ENCODE peak calls at places on chromosomes 16 and 17, in eight cellular contexts. B, L, Q, A, W, D, M and I are unnamed samples.
A peak's percentile ranks its signal among the peaks of the same experiment; 100 is the strongest.

GRCh38 chr16:76222853-76223252 is 54.3 kb upstream of the CNTNAP4 start:
- DNase-seq in L (no peak), B (no peak), M (no peak), Q (no peak), D (no peak), A (no peak), W (no peak), I (no peak)

GRCh38 chr16:50198802-50199410 is 45.8 kb downstream of the TENT4B start:
- DNase-seq in A (no peak), Q (no peak), B (no peak), L (no peak), M (peak; percentile 60), W (no peak), D (no peak), I (no peak)

GRCh38 chr17:66357037-66357436 is 54.6 kb downstream of the PRKCA start:
- DNase-seq in Q (no peak), L (no peak), A (no peak), M (no peak), W (no peak), B (no peak), D (no peak), I (no peak)

GRCh38 chr16:75075688-75076268 is 40.8 kb downstream of the LDHD start:
- DNase-seq in Q (no peak), B (no peak), A (no peak), L (no peak), D (no peak), W (no peak), M (no peak), I (no peak)

GRCh38 chr17:45302649-45303173 is 14.1 kb downstream of the MAP3K14 start:
- DNase-seq in L (no peak), B (no peak), D (no peak), W (no peak), Q (no peak), A (peak; percentile 60), M (no peak), I (peak; percentile 71)

GRCh38 chr17:78965369-78965982 is 14.2 kb downstream of the LGALS3BP start:
- DNase-seq in A (no peak), L (no peak), M (peak; percentile 44), W (no peak), B (no peak), D (no peak), Q (no peak), I (no peak)

GRCh38 chr17:28571255-28572122 is at the start of gene PIGS:
- DNase-seq in W (peak; percentile 97), Q (peak; percentile 97), A (peak; percentile 97), B (peak; percentile 100), L (peak; percentile 98), M (peak; percentile 87), D (peak; percentile 95), I (peak; percentile 95)

GRCh38 chr16:86088816-86089215 is 189.9 kb downstream of the IRF8 start:
- DNase-seq in W (no peak), B (no peak), D (no peak), Q (no peak), L (peak; percentile 41), M (no peak), A (no peak), I (no peak)

GRCh38 chr17:34579979-34580684 is 750 bp downstream of the TMEM132E start:
- DNase-seq in W (peak; percentile 23), M (no peak), L (no peak), A (no peak), B (peak; percentile 43), Q (peak; percentile 55), D (peak; percentile 22), I (no peak)

GRCh38 chr16:17776465-17776864 is 305.7 kb upstream of the XYLT1 start:
- DNase-seq in W (no peak), D (no peak), B (no peak), L (no peak), Q (no peak), M (no peak), A (no peak), I (no peak)

GRCh38 chr17:70172921-70173320 is 3.6 kb downstream of the KCNJ2 start:
- DNase-seq in W (no peak), Q (no peak), L (no peak), B (no peak), D (no peak), M (no peak), A (no peak), I (no peak)

GRCh38 chr17:65193305-65194293 is 56.4 kb downstream of the RGS9 start:
- DNase-seq in L (no peak), Q (no peak), A (no peak), W (no peak), M (no peak), B (no peak), D (no peak), I (no peak)

GRCh38 chr17:62194401-62194800 is 129.3 kb upstream of the MED13 start:
- DNase-seq in A (no peak), Q (no peak), L (no peak), M (no peak), B (no peak), W (no peak), D (no peak), I (no peak)

DNA sequence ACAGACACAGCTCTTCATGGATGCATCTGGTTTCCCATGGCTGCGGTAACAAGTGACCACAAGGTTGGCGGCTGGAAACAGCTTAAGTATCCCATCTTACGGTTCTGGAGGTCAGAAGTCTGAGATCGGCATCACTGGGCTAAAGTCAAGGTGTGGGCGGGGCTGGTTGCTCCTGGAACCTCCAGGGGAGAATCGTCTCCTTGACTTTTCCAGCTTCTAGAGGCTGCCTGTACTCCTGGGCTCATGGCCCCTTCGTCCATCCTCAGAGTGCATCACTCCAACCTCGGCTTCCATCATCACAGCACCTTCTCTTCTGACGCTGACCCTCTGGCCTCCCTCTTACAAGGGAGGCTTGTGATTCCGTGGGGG is 12.9 kb upstream of the CRISPLD2 start:
- DNase-seq in B (no peak), A (no peak), M (no peak), Q (no peak), L (no peak), W (no peak), D (no peak), I (no peak)
- TF ChIP-seq POLR2A in B (no peak), A (no peak), M (no peak), Q (no peak), L (no peak), W (no peak), D (no peak), I (no peak)

GRCh38 chr17:50905460-50905803 is 39.3 kb upstream of the TOB1 start:
- DNase-seq in B (no peak), W (no peak), A (no peak), D (peak; percentile 84), Q (peak; percentile 89), L (no peak), M (peak; percentile 85), I (peak; percentile 52)

GRCh38 chr17:50906443-50906842 is 40.3 kb upstream of the TOB1 start:
- DNase-seq in A (no peak), L (no peak), D (no peak), Q (no peak), M (no peak), B (no peak), W (no peak), I (no peak)

GRCh38 chr17:50903604-50904521 is 37.7 kb upstream of the TOB1 start:
- DNase-seq in W (no peak), A (no peak), M (no peak), L (no peak), D (no peak), B (no peak), Q (no peak), I (no peak)

GRCh38 chr17:50902768-50903353 is 36.7 kb upstream of the TOB1 start:
- DNase-seq in B (no peak), L (no peak), W (no peak), D (no peak), Q (no peak), A (no peak), M (no peak), I (no peak)

DNA sequence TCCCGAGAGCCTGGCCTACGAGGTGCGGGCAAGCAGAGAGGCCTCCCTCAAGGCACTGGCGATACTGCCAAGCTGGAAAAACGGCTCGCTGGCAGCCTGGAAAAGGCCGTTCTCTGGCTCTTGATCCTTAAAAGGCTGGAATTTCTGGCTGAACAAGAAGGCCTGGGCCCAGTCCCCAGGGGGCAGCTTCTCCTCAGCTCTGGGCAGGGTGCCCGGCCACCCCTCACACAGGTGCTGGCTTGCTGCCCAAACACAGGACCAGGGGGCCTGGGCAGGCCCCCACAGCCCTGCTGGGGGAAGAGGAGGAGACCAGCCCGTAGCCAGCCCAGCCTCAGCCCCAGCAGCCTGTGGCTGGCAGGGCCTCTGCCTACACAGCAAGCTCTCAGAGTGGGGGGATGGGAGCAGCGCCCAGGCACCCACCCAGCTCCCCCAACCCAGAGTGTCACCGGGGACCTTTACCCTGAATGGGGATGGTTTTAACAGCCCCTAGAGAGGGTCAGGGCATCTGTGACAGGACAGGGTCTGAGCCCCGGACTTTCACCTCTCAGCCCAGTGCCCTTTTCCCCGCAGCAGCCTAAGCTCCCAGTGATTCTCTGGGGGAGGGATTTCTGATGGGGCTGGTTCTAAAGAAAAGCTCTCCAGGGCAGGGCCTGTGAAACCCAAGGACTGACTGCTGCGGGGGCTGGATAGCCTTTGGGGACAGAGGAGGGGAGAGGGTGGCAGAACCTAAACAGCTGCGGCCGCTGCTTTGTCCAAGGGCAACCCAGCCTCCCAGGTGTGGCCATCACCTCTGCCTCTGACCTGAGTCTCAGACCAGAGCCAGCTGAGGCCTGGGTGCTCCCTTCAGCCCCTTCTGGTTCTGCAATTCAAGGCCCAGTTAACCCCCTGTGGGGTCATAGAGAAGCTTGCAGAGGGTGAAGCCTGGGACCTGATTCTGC is 38.6 kb upstream of the TOB1 start:
- DNase-seq in D (peak; percentile 79), B (no peak), Q (peak; percentile 93), W (peak; percentile 91), L (peak; percentile 72), M (peak; percentile 78), A (peak; percentile 48), I (peak; percentile 46)
- TF ChIP-seq CTCF in D (no peak), B (no peak), Q (no peak), W (peak; percentile 43), L (no peak), M (peak; percentile 51), A (no peak), I (no peak)

GRCh38 chr16:89265647-89266046 is 48.1 kb downstream of the ZNF778 start:
- DNase-seq in M (no peak), A (no peak), D (no peak), L (no peak), W (no peak), Q (no peak), B (no peak), I (no peak)
- H3K27ac ChIP-seq in M (no peak overlapping the region), A (no peak overlapping the region), D (no peak overlapping the region), L (no peak overlapping the region), W (no peak overlapping the region), Q (no peak overlapping the region), B (no peak overlapping the region), I (no peak overlapping the region)

DNA sequence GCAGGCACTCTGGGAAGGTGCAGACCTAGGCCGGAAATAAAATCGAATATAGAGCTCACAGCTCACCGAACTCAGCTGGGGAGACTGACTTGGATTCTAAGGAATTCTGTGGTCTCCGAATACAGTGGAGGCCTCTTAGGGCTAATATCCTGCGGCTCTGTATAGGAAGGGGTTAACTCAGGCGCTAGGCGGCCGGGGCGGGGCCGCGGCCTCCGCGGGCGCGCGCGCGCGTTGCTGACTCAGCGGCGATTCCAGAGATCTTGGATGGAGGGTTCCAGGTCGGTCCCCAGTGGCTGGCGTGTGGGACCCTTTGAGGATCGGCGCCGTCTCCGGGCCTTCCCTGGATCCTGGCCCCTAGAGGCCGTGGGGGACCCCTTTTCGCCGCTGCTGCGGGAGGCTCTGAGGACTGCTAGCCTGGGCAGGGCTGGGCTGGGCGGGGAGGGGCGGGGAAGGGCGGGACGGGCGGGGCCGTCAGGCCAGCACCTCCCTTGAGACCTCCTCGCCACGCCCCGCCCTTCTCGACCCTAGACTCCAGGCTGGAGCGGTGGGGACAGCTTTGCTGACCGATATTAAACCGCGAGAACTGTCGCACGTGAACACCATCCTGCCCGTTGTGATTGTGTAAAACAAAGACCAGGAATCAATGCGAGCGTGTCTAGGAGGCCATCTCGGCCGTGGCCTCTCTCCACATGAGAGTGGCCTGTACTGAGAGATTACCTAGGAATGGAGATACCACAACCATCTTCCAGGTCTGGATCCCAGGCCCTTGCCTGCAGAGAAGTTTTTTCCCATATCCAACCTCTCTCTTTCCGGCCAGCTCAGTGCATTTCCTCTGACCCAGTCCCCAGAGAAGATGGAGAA is 1.4 kb upstream of the PLEKHH3 start:
- DNase-seq in A (peak; percentile 90), M (peak; percentile 98), D (peak; percentile 90), B (peak; percentile 99), Q (peak; percentile 98), W (peak; percentile 70), L (peak; percentile 94), I (peak; percentile 82)
- TF ChIP-seq POLR2A in A (peak; percentile 28), M (peak; percentile 99), D (no peak), B (peak; percentile 66), Q (peak; percentile 32), W (peak; percentile 39), L (no peak), I (no peak)